ENCODE peak calls at places on chromosomes 3 and 15, in eight cellular contexts. D is RWPE1; E is CD8-positive, alpha-beta T cell; X is GM20000; V is glutamatergic neuron; M is foreskin fibroblast; B is K562; Q is keratinocyte. J is an unnamed sample.

GRCh38 chr3:34152641-34153040 is 354.2 kb downstream of the PDCD6IP start:
- DNase-seq in X (no peak), E (no peak), B (no peak), M (no peak), Q (no peak), D (no peak), V (no peak), J (no peak)

GRCh38 chr3:49745986-49746385 is 22.2 kb upstream of the GMPPB start:
- DNase-seq in Q (no peak), V (no peak), D (peak; percentile 40), B (no peak), M (no peak), X (no peak), E (no peak), J (no peak)

GRCh38 chr15:51726302-51727073 is 11.0 kb downstream of the LYSMD2 start:
- DNase-seq in X (peak; percentile 58), D (peak; percentile 96), M (peak; percentile 86), B (peak; percentile 82), E (peak; percentile 37), V (peak; percentile 59), Q (peak; percentile 48), J (no peak)

GRCh38 chr3:73094127-73094526 is 32.7 kb downstream of the EBLN2 start:
- DNase-seq in E (no peak), X (no peak), Q (no peak), V (no peak), D (peak; percentile 5), M (no peak), B (peak; percentile 66), J (no peak)

GRCh38 chr3:180295811-180296210 is 259.1 kb upstream of the PEX5L start:
- DNase-seq in M (no peak), E (no peak), Q (no peak), V (no peak), D (no peak), X (no peak), B (no peak), J (no peak)

GRCh38 chr3:134682196-134682880 is 31.5 kb upstream of the KY start:
- DNase-seq in E (no peak), M (no peak), X (no peak), D (no peak), V (no peak), Q (no peak), B (no peak), J (no peak)

GRCh38 chr3:41265011-41265545 is 65.8 kb downstream of the CTNNB1 start:
- DNase-seq in V (no peak), D (no peak), E (no peak), M (no peak), X (no peak), Q (no peak), B (no peak), J (no peak)

GRCh38 chr3:129793947-129794318 is 99.6 kb downstream of the TMCC1 start:
- DNase-seq in X (peak; percentile 3), Q (no peak), D (peak; percentile 21), E (no peak), M (no peak), B (no peak), V (peak; percentile 49), J (peak; percentile 29)

GRCh38 chr15:70023064-70023768 is 74.5 kb downstream of the TLE3 start:
- DNase-seq in X (peak; percentile 80), V (no peak), E (peak; percentile 55), Q (peak; percentile 89), M (peak; percentile 28), D (peak; percentile 90), B (no peak), J (no peak)

GRCh38 chr3:190012314-190012782 is 108.3 kb downstream of the P3H2 start:
- DNase-seq in Q (no peak), B (no peak), D (peak; percentile 72), X (no peak), V (no peak), E (no peak), M (no peak), J (no peak)

GRCh38 chr3:112360574-112360973 is 27.6 kb downstream of the CD200 start:
- DNase-seq in E (no peak), B (no peak), Q (no peak), V (no peak), X (no peak), M (no peak), D (no peak), J (no peak)

GRCh38 chr3:72006631-72007556 is 221.9 kb upstream of the PROK2 start:
- DNase-seq in D (no peak), V (no peak), M (no peak), Q (no peak), E (no peak), X (no peak), B (peak; percentile 44), J (no peak)

GRCh38 chr3:52469001-52469400 is 13.6 kb downstream of the NISCH start:
- DNase-seq in B (no peak), V (no peak), X (no peak), D (no peak), E (no peak), Q (no peak), M (no peak), J (no peak)

GRCh38 chr3:144085964-144086363 is 114.3 kb downstream of the DIPK2A start:
- DNase-seq in V (no peak), X (no peak), B (no peak), Q (peak; percentile 33), M (peak; percentile 14), E (no peak), D (peak; percentile 77), J (no peak)

GRCh38 chr3:71710906-71711494 is 14.2 kb downstream of the EIF4E3 start:
- DNase-seq in M (peak; percentile 33), E (no peak), B (peak; percentile 27), V (no peak), D (peak; percentile 49), X (peak; percentile 68), Q (no peak), J (no peak)

GRCh38 chr3:9542182-9542581 is 11.4 kb downstream of the LHFPL4 start:
- DNase-seq in Q (no peak), D (no peak), V (no peak), B (no peak), E (no peak), X (no peak), M (no peak), J (no peak)

GRCh38 chr3:189981668-189982067 is 139.0 kb downstream of the P3H2 start:
- DNase-seq in X (no peak), M (peak; percentile 79), E (no peak), D (peak; percentile 7), Q (no peak), B (no peak), V (no peak), J (no peak)

GRCh38 chr3:126034481-126035361 is 49.2 kb downstream of the SLC41A3 start:
- DNase-seq in E (no peak), D (no peak), Q (peak; percentile 26), X (no peak), M (no peak), B (no peak), V (no peak), J (no peak)

GRCh38 chr3:33658971-33659848 is 58.8 kb downstream of the CLASP2 start:
- DNase-seq in M (peak; percentile 90), D (no peak), V (peak; percentile 80), B (peak; percentile 69), Q (no peak), E (peak; percentile 39), X (peak; percentile 69), J (peak; percentile 49)

GRCh38 chr3:1190576-1190975 is 97.8 kb downstream of the CNTN6 start:
- DNase-seq in X (no peak), V (no peak), E (no peak), Q (no peak), D (peak; percentile 5), B (no peak), M (no peak), J (no peak)

GRCh38 chr3:95939235-95939824 is 875.1 kb upstream of the EPHA6 start:
- DNase-seq in B (no peak), Q (no peak), M (no peak), V (no peak), E (no peak), D (no peak), X (no peak), J (no peak)

GRCh38 chr15:45129651-45130129 is at the start of the genes DUOX1 and DUOXA1:
- DNase-seq in B (peak; percentile 64), D (peak; percentile 85), E (peak; percentile 32), X (no peak), V (no peak), M (no peak), Q (no peak), J (peak; percentile 29)

GRCh38 chr15:98174286-98174685 is 213.8 kb downstream of the ARRDC4 start:
- DNase-seq in X (no peak), B (no peak), M (no peak), Q (no peak), E (no peak), D (peak; percentile 16), V (no peak), J (no peak)

GRCh38 chr15:101496198-101496986 is 6.9 kb upstream of the PCSK6 start:
- DNase-seq in M (no peak), D (no peak), Q (no peak), E (no peak), X (peak; percentile 23), V (no peak), B (peak; percentile 48), J (no peak)

GRCh38 chr15:74336061-74337005 is 31.1 kb downstream of the CYP11A1 start:
- DNase-seq in X (no peak), M (peak; percentile 38), D (no peak), B (no peak), Q (no peak), E (no peak), V (no peak), J (no peak)
- TF ChIP-seq CTCF in X (no peak), M (no peak), D (no peak), B (no peak), Q (peak; percentile 39), E (no peak), V (no peak), J (no peak)

DNA sequence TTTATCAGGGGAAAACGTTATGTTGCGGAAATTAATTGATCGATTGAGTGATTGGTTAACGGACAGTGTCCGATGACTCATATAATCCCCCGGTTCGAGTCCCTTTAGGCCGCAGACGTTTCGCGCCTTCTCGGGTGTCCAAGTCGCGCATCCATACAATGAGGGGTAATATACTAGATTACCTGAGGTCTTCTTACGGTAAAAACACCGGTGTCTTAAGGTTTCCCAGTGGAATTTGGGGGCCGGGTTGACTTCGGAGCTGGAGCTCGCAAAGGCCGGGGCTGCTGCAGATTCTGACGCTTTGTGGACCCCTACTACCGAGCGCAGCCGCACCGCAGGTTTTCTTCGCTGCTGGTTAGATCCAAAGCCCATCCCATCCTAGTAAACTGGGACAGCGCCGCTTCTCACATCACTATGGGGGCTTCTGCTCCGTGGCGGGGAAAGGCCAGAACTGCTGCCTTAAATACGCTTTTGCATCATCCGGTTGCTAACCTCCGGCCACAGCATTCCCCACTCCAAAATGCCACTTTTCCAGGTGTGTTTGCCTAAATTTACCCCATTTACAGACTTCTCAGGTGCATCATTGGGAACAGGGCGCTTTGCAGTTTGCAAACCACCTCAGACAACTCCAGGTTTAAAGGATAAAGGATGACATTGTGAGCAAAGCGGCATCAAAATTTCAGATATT is 858 bp upstream of the SACM1L start:
- DNase-seq in B (peak; percentile 64), V (peak; percentile 62), X (peak; percentile 53), Q (peak; percentile 11), E (peak; percentile 28), D (peak; percentile 17), M (no peak), J (peak; percentile 49)
- TF ChIP-seq CTCF in B (no peak), V (no peak), X (no peak), Q (no peak), E (no peak), D (no peak), M (no peak), J (no peak)

GRCh38 chr15:61184431-61184830 is 44.7 kb downstream of the RORA start:
- DNase-seq in E (no peak), M (no peak), Q (no peak), V (no peak), X (no peak), B (no peak), D (no peak), J (no peak)
- TF ChIP-seq CTCF in E (no peak), M (no peak), Q (no peak), V (no peak), X (no peak), B (no peak), D (no peak), J (no peak)

GRCh38 chr3:119380697-119381096 is 82.7 kb downstream of the TMEM39A start:
- DNase-seq in Q (no peak), D (no peak), V (no peak), E (no peak), B (no peak), X (no peak), M (no peak), J (no peak)
- TF ChIP-seq CTCF in Q (no peak), D (no peak), V (no peak), E (no peak), B (peak; percentile 9), X (no peak), M (no peak), J (no peak)